ENCODE peak calls at places on chromosome 10, in seven cellular contexts. F is NCI-H345, R is WERI-Rb-1, B is KBM-7, T is choroid plexus epithelial cell, U is non-pigmented ciliary epithelial cell, E is pancreas. G is an unnamed sample.

GRCh38 chr10:35907548-35907947 is 265.5 kb upstream of the FZD8 start:
- DNase-seq in F (no peak), R (no peak), B (no peak), T (no peak), U (no peak), E (no peak), G (no peak)

GRCh38 chr10:24542314-24543270 is 181.1 kb downstream of the ARHGAP21 start:
- DNase-seq in F (no peak), R (no peak), B (no peak), T (no peak), U (no peak), E (no peak), G (no peak)

GRCh38 chr10:22805304-22805703 is 90.9 kb upstream of the PIP4K2A start:
- DNase-seq in F (peak), R (no peak), B (no peak), T (peak), U (no peak), E (no peak), G (no peak)

GRCh38 chr10:81082621-81083376 is 545.1 kb downstream of the SH2D4B start:
- DNase-seq in F (no peak), R (no peak), B (no peak), T (no peak), U (no peak), E (no peak), G (no peak)

GRCh38 chr10:52883996-52884871 is 111.7 kb upstream of the MBL2 start:
- DNase-seq in F (peak), R (peak), B (peak), T (peak), U (peak), E (no peak), G (peak)

GRCh38 chr10:5591336-5591824 is 66.6 kb downstream of the CALML3 start:
- DNase-seq in F (no peak), R (no peak), B (no peak), T (no peak), U (no peak), E (peak), G (no peak)

GRCh38 chr10:132547421-132547861 is 9.9 kb downstream of the INPP5A start:
- DNase-seq in F (no peak), R (no peak), B (no peak), T (no peak), U (no peak), E (peak), G (no peak)

GRCh38 chr10:4810093-4810492 is 15.9 kb upstream of the AKR1E2 start:
- DNase-seq in F (no peak), R (no peak), B (no peak), T (peak), U (no peak), E (no peak), G (no peak)

GRCh38 chr10:86160890-86161585 is 205.6 kb downstream of the GRID1 start:
- DNase-seq in F (no peak), R (peak), B (no peak), T (no peak), U (no peak), E (no peak), G (no peak)

GRCh38 chr10:69446650-69447151 is 4.6 kb upstream of the TSPAN15 start:
- DNase-seq in F (no peak), R (no peak), B (no peak), T (peak), U (peak), E (no peak), G (no peak)

GRCh38 chr10:124605481-124605855 is 138.7 kb downstream of the FAM53B start:
- DNase-seq in F (no peak), R (no peak), B (no peak), T (no peak), U (no peak), E (no peak), G (no peak)

GRCh38 chr10:78913219-78914059 is 155.3 kb upstream of the ZMIZ1 start:
- DNase-seq in F (peak), R (peak), B (no peak), T (no peak), U (no peak), E (peak), G (no peak)

GRCh38 chr10:118595064-118595420 is 406 bp downstream of the PRLHR start:
- DNase-seq in F (no peak), R (peak), B (no peak), T (no peak), U (no peak), E (no peak), G (no peak)

GRCh38 chr10:13536674-13537366 is 8.0 kb upstream of the BEND7 start:
- DNase-seq in F (peak), R (peak), B (peak), T (peak), U (no peak), E (peak), G (no peak)

GRCh38 chr10:71981024-71981867 is 17.1 kb downstream of the CHST3 start:
- DNase-seq in F (no peak), R (no peak), B (no peak), T (peak), U (no peak), E (no peak), G (no peak)

GRCh38 chr10:90872648-90873020 is 860 bp downstream of the RPP30 start:
- DNase-seq in F (no peak), R (no peak), B (no peak), T (no peak), U (no peak), E (no peak), G (no peak)

GRCh38 chr10:32332299-32332750 is 14.6 kb downstream of the EPC1 start:
- DNase-seq in F (no peak), R (no peak), B (no peak), T (no peak), U (no peak), E (no peak), G (no peak)

GRCh38 chr10:22927661-22928403 is at the start of gene ARMC3:
- DNase-seq in F (peak), R (peak), B (no peak), T (peak), U (no peak), E (peak), G (no peak)

GRCh38 chr10:3785849-3786290 is 861 bp upstream of the KLF6 start:
- DNase-seq in F (no peak), R (no peak), B (no peak), T (peak), U (no peak), E (peak), G (no peak)

GRCh38 chr10:12631216-12631615 is 281.9 kb downstream of the CAMK1D start:
- DNase-seq in F (peak), R (no peak), B (peak), T (peak), U (no peak), E (no peak), G (no peak)

GRCh38 chr10:115827650-115828049 is 445.4 kb downstream of the GFRA1 start:
- DNase-seq in F (no peak), R (no peak), B (no peak), T (no peak), U (peak), E (no peak), G (no peak)

GRCh38 chr10:98576096-98576495 is 129.4 kb upstream of the HPS1 start:
- DNase-seq in F (no peak), R (no peak), B (no peak), T (no peak), U (no peak), E (no peak), G (no peak)

GRCh38 chr10:110498982-110499795 is 1.5 kb downstream of the DUSP5 start:
- DNase-seq in F (no peak), R (peak), B (peak), T (peak), U (no peak), E (no peak), G (no peak)

G was measured in AML-193.